ENCODE peak calls at places on chromosomes 7 and 10, in six cellular contexts. E is kidney epithelial cell; L is EH; M is mucosa of gallbladder; J is activated CD8-positive, alpha-beta memory T cell treated with anti-CD3 and anti-CD28 coated beads, Interleukin-2, amount 50 U/mL, for 48 hours; R is lower leg skin. A is an unnamed sample.

GRCh38 chr10:1564791-1565190 is 172.5 kb downstream of the ADARB2 start:
- DNase-seq in E (no peak), L (no peak), M (no peak), J (no peak), R (no peak), A (no peak)

GRCh38 chr7:38492010-38492409 is 139.2 kb downstream of the AMPH start:
- DNase-seq in E (no peak), L (no peak), M (no peak), J (no peak), R (no peak), A (no peak)

GRCh38 chr10:42982886-42983594 is 93.8 kb upstream of the RET start:
- DNase-seq in E (no peak), L (no peak), M (no peak), J (peak; percentile 40), R (peak; percentile 73), A (no peak)

GRCh38 chr7:27187702-27188665 is 3.0 kb upstream of the HOXA11 start:
- DNase-seq in E (no peak), L (peak; percentile 72), M (no peak), J (peak; percentile 55), R (peak; percentile 83), A (no peak)

GRCh38 chr7:102080371-102081243 is 206.1 kb upstream of the SH2B2 start:
- DNase-seq in E (no peak), L (no peak), M (no peak), J (no peak), R (peak; percentile 40), A (no peak)

GRCh38 chr10:86400705-86401587 is 34.4 kb upstream of the GRID1 start:
- DNase-seq in E (no peak), L (peak; percentile 66), M (peak; percentile 56), J (peak; percentile 87), R (peak; percentile 89), A (peak; percentile 25)

GRCh38 chr10:122492955-122493597 is 31.7 kb downstream of the HTRA1 start:
- DNase-seq in E (no peak), L (peak; percentile 22), M (peak; percentile 59), J (no peak), R (no peak), A (no peak)

GRCh38 chr10:69316313-69317059 is 38.2 kb downstream of the HK1 start:
- DNase-seq in E (no peak), L (peak; percentile 52), M (no peak), J (no peak), R (no peak), A (no peak)

GRCh38 chr10:104688251-104688650 is 47.2 kb downstream of the SORCS3 start:
- DNase-seq in E (no peak), L (no peak), M (no peak), J (no peak), R (no peak), A (no peak)

GRCh38 chr10:123565691-123566660 is 100.2 kb upstream of the GPR26 start:
- DNase-seq in E (no peak), L (no peak), M (no peak), J (peak; percentile 23), R (peak; percentile 53), A (no peak)

GRCh38 chr10:100996678-100997363 is 2.8 kb upstream of the LZTS2 start:
- DNase-seq in E (no peak), L (peak; percentile 23), M (no peak), J (peak; percentile 72), R (no peak), A (no peak)

GRCh38 chr7:32588657-32589056 is 93.4 kb downstream of the AVL9 start:
- DNase-seq in E (peak; percentile 71), L (peak; percentile 93), M (no peak), J (no peak), R (no peak), A (peak; percentile 84)

GRCh38 chr10:103284170-103284569 is 7.2 kb downstream of the INA start:
- DNase-seq in E (no peak), L (peak; percentile 71), M (no peak), J (no peak), R (no peak), A (no peak)

GRCh38 chr7:106829496-106829895 is 35.6 kb upstream of the PIK3CG start:
- DNase-seq in E (no peak), L (no peak), M (no peak), J (no peak), R (no peak), A (no peak)

GRCh38 chr7:74590814-74591213 is 66.7 kb upstream of the GTF2I start:
- DNase-seq in E (no peak), L (no peak), M (no peak), J (no peak), R (no peak), A (no peak)

GRCh38 chr7:38748056-38748610 is 117.0 kb upstream of the AMPH start:
- DNase-seq in E (no peak), L (no peak), M (no peak), J (no peak), R (no peak), A (no peak)

GRCh38 chr7:1706381-1706720 is 36.3 kb downstream of the ELFN1 start:
- DNase-seq in E (no peak), L (no peak), M (no peak), J (peak; percentile 23), R (no peak), A (no peak)

GRCh38 chr7:73433924-73434700 is 534 bp downstream of the FZD9 start:
- DNase-seq in E (no peak), L (no peak), M (no peak), J (peak; percentile 63), R (no peak), A (no peak)

GRCh38 chr7:127393370-127394058 is 1.0 kb upstream of the ZNF800 start:
- DNase-seq in E (no peak), L (peak; percentile 22), M (no peak), J (no peak), R (peak; percentile 87), A (peak; percentile 0)

A was measured in astrocyte.